ENCODE peak calls at places on chromosomes 7 and 10, in seven cellular contexts. Y, G, T, V, X, Z and K are unnamed samples.

GRCh38 chr7:151115121-151115835 is 29.0 kb downstream of the AGAP3 start:
- ATAC-seq in Y (peak; percentile 51), G (peak; percentile 69), T (peak; percentile 12), V (peak; percentile 52), X (no peak), Z (no peak), K (peak; percentile 58)

GRCh38 chr10:96797485-96797884 is 34.6 kb upstream of the LCOR start:
- ATAC-seq in Y (no peak), G (no peak), T (no peak), V (no peak), X (no peak), Z (no peak), K (no peak)

GRCh38 chr10:4847580-4848020 is 21.6 kb downstream of the AKR1E2 start:
- ATAC-seq in Y (no peak), G (no peak), T (peak; percentile 78), V (no peak), X (no peak), Z (peak; percentile 75), K (no peak)

GRCh38 chr7:102093599-102094001 is 193.1 kb upstream of the SH2B2 start:
- ATAC-seq in Y (no peak), G (no peak), T (peak; percentile 19), V (no peak), X (no peak), Z (no peak), K (no peak)

GRCh38 chr10:93413252-93413689 is 68.9 kb downstream of the MYOF start:
- ATAC-seq in Y (peak; percentile 89), G (peak; percentile 71), T (no peak), V (peak; percentile 90), X (no peak), Z (no peak), K (peak; percentile 69)

GRCh38 chr10:103709341-103709920 is 145.9 kb downstream of the SH3PXD2A start:
- ATAC-seq in Y (no peak), G (no peak), T (peak; percentile 77), V (no peak), X (no peak), Z (peak; percentile 66), K (peak; percentile 67)

GRCh38 chr10:50622497-50623298 is 1.1 kb downstream of the SGMS1 start:
- ATAC-seq in Y (no peak), G (no peak), T (peak; percentile 7), V (no peak), X (peak; percentile 4), Z (peak; percentile 33), K (no peak)

GRCh38 chr7:30389793-30390192 is 88.8 kb downstream of the NOD1 start:
- ATAC-seq in Y (no peak), G (no peak), T (no peak), V (no peak), X (no peak), Z (no peak), K (no peak)

GRCh38 chr7:85733163-85733915 is 546.5 kb upstream of the SEMA3D start:
- ATAC-seq in Y (no peak), G (no peak), T (peak; percentile 18), V (no peak), X (no peak), Z (no peak), K (no peak)

GRCh38 chr7:37016073-37016878 is 292.0 kb upstream of the AOAH start:
- ATAC-seq in Y (no peak), G (no peak), T (no peak), V (no peak), X (no peak), Z (no peak), K (no peak)

GRCh38 chr7:38463277-38464224 is 167.6 kb downstream of the AMPH start:
- ATAC-seq in Y (peak; percentile 92), G (peak; percentile 84), T (no peak), V (peak; percentile 88), X (no peak), Z (no peak), K (peak; percentile 90)

GRCh38 chr10:93745411-93746065 is 12.2 kb upstream of the LGI1 start:
- ATAC-seq in Y (no peak), G (no peak), T (no peak), V (no peak), X (no peak), Z (peak; percentile 71), K (no peak)